ENCODE peak calls at places on chromosomes 1 and 21, in six cellular contexts. D, Y, C, I, N and G are unnamed samples.

GRCh38 chr1:154744352-154744751 is 125.7 kb downstream of the KCNN3 start:
- DNase-seq in D (no peak), Y (no peak), C (no peak), I (no peak), N (no peak), G (no peak)

GRCh38 chr1:119865607-119866006 is 30.7 kb downstream of the ADAM30 start:
- DNase-seq in D (no peak), Y (no peak), C (no peak), I (no peak), N (no peak), G (no peak)

GRCh38 chr1:172893146-172893841 is 157.4 kb downstream of the TNFSF18 start:
- DNase-seq in D (no peak), Y (peak; percentile 91), C (no peak), I (no peak), N (no peak), G (no peak)

GRCh38 chr21:26490771-26491170 is 82.3 kb downstream of the CYYR1 start:
- DNase-seq in D (no peak), Y (no peak), C (no peak), I (no peak), N (no peak), G (no peak)

GRCh38 chr1:32454726-32455125 is 10.1 kb upstream of the ZBTB8B start:
- DNase-seq in D (no peak), Y (peak; percentile 85), C (no peak), I (no peak), N (no peak), G (no peak)

GRCh38 chr1:97013904-97014303 is 292.3 kb downstream of the PTBP2 start:
- DNase-seq in D (no peak), Y (peak; percentile 93), C (no peak), I (no peak), N (no peak), G (no peak)

GRCh38 chr1:94301186-94301585 is 63.8 kb upstream of the ARHGAP29 start:
- DNase-seq in D (no peak), Y (no peak), C (no peak), I (no peak), N (no peak), G (no peak)

GRCh38 chr1:3548156-3548893 is 63.0 kb downstream of the MEGF6 start:
- DNase-seq in D (no peak), Y (no peak), C (no peak), I (no peak), N (no peak), G (no peak)

GRCh38 chr1:152109998-152110294 is 5.3 kb downstream of the TCHH start:
- DNase-seq in D (no peak), Y (no peak), C (no peak), I (no peak), N (no peak), G (no peak)

GRCh38 chr1:98924971-98925370 is 79.7 kb downstream of the PLPPR5 start:
- DNase-seq in D (no peak), Y (no peak), C (no peak), I (no peak), N (no peak), G (no peak)

GRCh38 chr21:45142916-45143315 is 68.5 kb downstream of the ADARB1 start:
- DNase-seq in D (no peak), Y (no peak), C (no peak), I (no peak), N (no peak), G (no peak)

GRCh38 chr1:117590273-117590925 is 15.4 kb upstream of the TENT5C start:
- DNase-seq in D (peak; percentile 68), Y (no peak), C (no peak), I (no peak), N (no peak), G (peak; percentile 44)

GRCh38 chr1:17538428-17539130 is 919 bp upstream of the ARHGEF10L start:
- DNase-seq in D (peak; percentile 66), Y (no peak), C (no peak), I (peak; percentile 87), N (no peak), G (no peak)

GRCh38 chr1:73065585-73065984 is 783.2 kb upstream of the NEGR1 start:
- DNase-seq in D (no peak), Y (no peak), C (no peak), I (no peak), N (no peak), G (no peak)

GRCh38 chr1:85444381-85444780 is 20.6 kb downstream of the DDAH1 start:
- DNase-seq in D (no peak), Y (no peak), C (no peak), I (no peak), N (no peak), G (no peak)

GRCh38 chr1:227886993-227887696 is 60.6 kb downstream of the WNT9A start:
- DNase-seq in D (peak; percentile 57), Y (peak; percentile 41), C (peak; percentile 75), I (peak; percentile 70), N (peak; percentile 62), G (peak; percentile 77)

GRCh38 chr1:245441699-245442098 is 286.9 kb downstream of the KIF26B start:
- DNase-seq in D (no peak), Y (no peak), C (no peak), I (no peak), N (no peak), G (no peak)

GRCh38 chr1:184624626-184625025 is 130.0 kb downstream of the EDEM3 start:
- DNase-seq in D (no peak), Y (no peak), C (no peak), I (no peak), N (no peak), G (no peak)

GRCh38 chr1:116870322-116870721 is 39.4 kb upstream of the PTGFRN start:
- DNase-seq in D (no peak), Y (no peak), C (no peak), I (no peak), N (no peak), G (no peak)

GRCh38 chr21:42527489-42528158 is 14.0 kb downstream of the SLC37A1 start:
- DNase-seq in D (no peak), Y (no peak), C (no peak), I (no peak), N (no peak), G (no peak)

GRCh38 chr21:42525676-42526378 is 12.2 kb downstream of the SLC37A1 start:
- DNase-seq in D (no peak), Y (no peak), C (no peak), I (no peak), N (no peak), G (no peak)

GRCh38 chr21:42526379-42526727 is 12.7 kb downstream of the SLC37A1 start:
- DNase-seq in D (peak; percentile 93), Y (no peak), C (no peak), I (no peak), N (peak; percentile 91), G (peak; percentile 89)

GRCh38 chr21:42525228-42525604 is 11.6 kb downstream of the SLC37A1 start:
- DNase-seq in D (no peak), Y (no peak), C (no peak), I (peak; percentile 58), N (no peak), G (no peak)

DNA sequence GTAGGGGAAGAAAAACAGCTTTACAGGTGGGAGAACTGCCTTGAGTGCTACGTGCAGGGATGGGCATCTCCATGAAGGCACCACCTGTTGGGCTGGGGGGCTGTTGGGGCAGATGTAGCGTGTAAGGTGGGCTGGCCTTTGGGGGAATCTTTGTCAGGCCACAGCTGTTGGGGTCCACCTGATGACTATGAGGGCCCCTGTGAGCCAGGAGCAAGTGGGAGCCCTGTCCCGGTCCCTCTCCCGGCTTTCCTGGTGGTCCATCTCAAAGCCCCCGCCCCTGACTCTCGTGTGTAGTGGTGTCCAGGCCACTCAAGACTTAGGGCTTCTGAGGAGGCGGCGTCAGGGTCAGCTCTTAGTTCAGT is 13.5 kb downstream of the SLC37A1 start:
- DNase-seq in D (no peak), Y (no peak), C (no peak), I (no peak), N (no peak), G (no peak)
- H3K4me1 ChIP-seq in D (peaks cover 41% of the 10 kb centered on the region), Y (no peaks in the 10 kb centered on the region), C (peaks cover 56% of the 10 kb centered on the region), I (peaks cover 25% of the 10 kb centered on the region), N (peaks cover 42% of the 10 kb centered on the region), G (peaks cover 58% of the 10 kb centered on the region)

GRCh38 chr1:204213668-204214662 is at the start of gene GOLT1A:
- DNase-seq in D (peak; percentile 93), Y (peak; percentile 75), C (peak; percentile 82), I (peak; percentile 98), N (peak; percentile 90), G (peak; percentile 90)

GRCh38 chr1:204212715-204213114 is 1.1 kb downstream of the GOLT1A start:
- DNase-seq in D (no peak), Y (no peak), C (no peak), I (no peak), N (no peak), G (no peak)

GRCh38 chr1:204207136-204207616 is 6.6 kb downstream of the GOLT1A start:
- DNase-seq in D (peak; percentile 79), Y (peak; percentile 41), C (peak; percentile 85), I (peak; percentile 100), N (peak; percentile 71), G (peak; percentile 85)

GRCh38 chr1:204206121-204206520 is 7.7 kb downstream of the GOLT1A start:
- DNase-seq in D (no peak), Y (peak; percentile 45), C (no peak), I (no peak), N (no peak), G (no peak)

GRCh38 chr1:204211021-204211420 is 2.8 kb downstream of the GOLT1A start:
- DNase-seq in D (no peak), Y (no peak), C (no peak), I (no peak), N (no peak), G (no peak)
- H3K4me1 ChIP-seq in D (no peaks in the 10 kb centered on the region), Y (no peaks in the 10 kb centered on the region), C (no peaks in the 10 kb centered on the region), I (peaks cover 4% of the 10 kb centered on the region), N (no peaks in the 10 kb centered on the region), G (peaks cover 7% of the 10 kb centered on the region)

GRCh38 chr1:64489707-64490106 is 19.8 kb downstream of the CACHD1 start:
- DNase-seq in D (no peak), Y (no peak), C (no peak), I (no peak), N (no peak), G (no peak)

GRCh38 chr1:64486193-64486592 is 16.3 kb downstream of the CACHD1 start:
- DNase-seq in D (no peak), Y (no peak), C (no peak), I (no peak), N (no peak), G (no peak)

GRCh38 chr1:64487061-64487460 is 17.1 kb downstream of the CACHD1 start:
- DNase-seq in D (no peak), Y (no peak), C (no peak), I (no peak), N (no peak), G (no peak)

GRCh38 chr1:64490204-64490818 is 20.4 kb downstream of the CACHD1 start:
- DNase-seq in D (no peak), Y (no peak), C (no peak), I (no peak), N (no peak), G (no peak)

GRCh38 chr1:64488862-64489261 is 18.9 kb downstream of the CACHD1 start:
- DNase-seq in D (no peak), Y (no peak), C (no peak), I (no peak), N (no peak), G (no peak)
- H3K4me1 ChIP-seq in D (no peaks in the 10 kb centered on the region), Y (peaks cover 12% of the 10 kb centered on the region), C (peaks cover 8% of the 10 kb centered on the region), I (peaks cover 26% of the 10 kb centered on the region), N (peaks cover 4% of the 10 kb centered on the region), G (peaks cover 6% of the 10 kb centered on the region)

DNA sequence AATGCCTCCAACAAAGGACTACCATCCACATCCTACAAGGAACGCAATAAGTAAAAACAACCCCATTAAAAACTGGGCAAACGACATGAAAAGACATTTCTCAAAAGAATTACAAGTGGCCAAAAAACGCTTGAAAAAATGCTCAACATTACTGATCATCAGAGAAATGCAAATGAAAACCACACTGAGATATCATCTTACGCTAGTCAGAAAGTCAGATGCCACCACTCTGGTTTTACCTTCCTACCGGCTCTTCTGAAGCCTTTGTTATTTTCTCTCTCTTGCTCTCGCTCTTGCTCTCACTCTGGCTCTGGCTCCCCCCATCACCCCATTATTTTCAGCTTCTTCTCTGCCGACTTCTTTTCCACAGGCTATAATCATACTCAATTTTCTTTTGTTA is 38.8 kb downstream of the VPS45 start:
- DNase-seq in D (no peak), Y (no peak), C (no peak), I (no peak), N (no peak), G (no peak)
- H3K4me1 ChIP-seq in D (no peaks in the 10 kb centered on the region), Y (peaks cover 17% of the 10 kb centered on the region), C (no peaks in the 10 kb centered on the region), I (no peaks in the 10 kb centered on the region), N (no peaks in the 10 kb centered on the region), G (no peaks in the 10 kb centered on the region)